ENCODE peak calls at places on chromosomes 7 and 10, in seven cellular contexts. F is SK-N-SH, Q is mammary epithelial cell, A is HepG2, X is HCT116, H is IMR-90, P is fibroblast of lung. Y is an unnamed sample.

GRCh38 chr7:150716368-150716767 is at the start of gene GIMAP1:
- DNase-seq in F (no peak), Q (no peak), A (no peak), X (no peak), H (no peak), P (no peak), Y (no peak)

GRCh38 chr10:75878586-75878985 is 447.2 kb downstream of the LRMDA start:
- DNase-seq in F (no peak), Q (no peak), A (no peak), X (no peak), H (no peak), P (no peak), Y (no peak)

GRCh38 chr10:99304857-99305220 is 24.3 kb upstream of the CNNM1 start:
- DNase-seq in F (no peak), Q (no peak), A (no peak), X (no peak), H (no peak), P (no peak), Y (no peak)

GRCh38 chr7:46253500-46253899 is 332.4 kb upstream of the IGFBP3 start:
- DNase-seq in F (no peak), Q (peak), A (no peak), X (no peak), H (no peak), P (peak), Y (no peak)

GRCh38 chr10:112159469-112159868 is 24.1 kb downstream of the GPAM start:
- DNase-seq in F (no peak), Q (no peak), A (no peak), X (no peak), H (no peak), P (no peak), Y (no peak)

GRCh38 chr7:130338233-130338632 is 6.4 kb upstream of the CPA5 start:
- DNase-seq in F (no peak), Q (no peak), A (no peak), X (no peak), H (no peak), P (no peak), Y (peak)

GRCh38 chr7:140639366-140640053 is 1.1 kb downstream of the DENND2A start:
- DNase-seq in F (peak), Q (no peak), A (no peak), X (no peak), H (peak), P (peak), Y (peak)

GRCh38 chr7:2092279-2092678 is 140.5 kb downstream of the MAD1L1 start:
- DNase-seq in F (no peak), Q (no peak), A (no peak), X (no peak), H (no peak), P (no peak), Y (no peak)

GRCh38 chr7:130149575-130150139 is 55.5 kb downstream of the TMEM209 start:
- DNase-seq in F (no peak), Q (no peak), A (no peak), X (no peak), H (no peak), P (no peak), Y (no peak)

GRCh38 chr7:24851791-24852190 is 94.5 kb upstream of the GSDME start:
- DNase-seq in F (no peak), Q (peak), A (peak), X (no peak), H (peak), P (peak), Y (no peak)

GRCh38 chr10:64215088-64215487 is 693.9 kb downstream of the REEP3 start:
- DNase-seq in F (no peak), Q (no peak), A (no peak), X (no peak), H (no peak), P (no peak), Y (no peak)

GRCh38 chr7:148110097-148110868 is 480.3 kb upstream of the C7orf33 start:
- DNase-seq in F (no peak), Q (no peak), A (peak), X (no peak), H (no peak), P (no peak), Y (no peak)

GRCh38 chr10:9792181-9792580 is 1225.5 kb upstream of the CELF2 start:
- DNase-seq in F (no peak), Q (no peak), A (no peak), X (no peak), H (peak), P (peak), Y (no peak)

GRCh38 chr10:61164458-61165160 is 220.6 kb upstream of the RHOBTB1 start:
- DNase-seq in F (no peak), Q (peak), A (peak), X (no peak), H (no peak), P (no peak), Y (no peak)

GRCh38 chr7:83849135-83849534 is 200.2 kb upstream of the SEMA3E start:
- DNase-seq in F (no peak), Q (no peak), A (no peak), X (no peak), H (no peak), P (peak), Y (no peak)

GRCh38 chr10:127906548-127907377 is at the start of gene PTPRE:
- DNase-seq in F (peak), Q (peak), A (no peak), X (peak), H (peak), P (peak), Y (peak)

GRCh38 chr10:642186-642890 is 47.1 kb downstream of the DIP2C start:
- DNase-seq in F (no peak), Q (no peak), A (no peak), X (no peak), H (no peak), P (no peak), Y (no peak)

GRCh38 chr7:54153462-54153861 is 388.7 kb upstream of the VSTM2A start:
- DNase-seq in F (no peak), Q (no peak), A (no peak), X (no peak), H (no peak), P (no peak), Y (no peak)

GRCh38 chr10:15462253-15462885 is 91.3 kb upstream of the FAM171A1 start:
- DNase-seq in F (no peak), Q (no peak), A (no peak), X (no peak), H (no peak), P (no peak), Y (no peak)

GRCh38 chr7:90816511-90817142 is 220.5 kb downstream of the CDK14 start:
- DNase-seq in F (peak), Q (peak), A (peak), X (peak), H (peak), P (peak), Y (no peak)

GRCh38 chr7:2431260-2431867 is 28.0 kb downstream of the CHST12 start:
- DNase-seq in F (peak), Q (no peak), A (peak), X (no peak), H (no peak), P (no peak), Y (peak)

GRCh38 chr10:97186911-97187310 is 1.2 kb upstream of the SLIT1 start:
- DNase-seq in F (no peak), Q (no peak), A (no peak), X (no peak), H (no peak), P (no peak), Y (no peak)

GRCh38 chr7:14833707-14834106 is 68.8 kb downstream of the DGKB start:
- DNase-seq in F (no peak), Q (no peak), A (no peak), X (no peak), H (no peak), P (peak), Y (peak)

GRCh38 chr10:94630017-94630688 is 53.4 kb upstream of the CYP2C18 start:
- DNase-seq in F (peak), Q (peak), A (peak), X (peak), H (peak), P (peak), Y (peak)

GRCh38 chr7:137325927-137326326 is 17.6 kb downstream of the PTN start:
- DNase-seq in F (no peak), Q (no peak), A (no peak), X (no peak), H (no peak), P (no peak), Y (no peak)

GRCh38 chr7:85030893-85031292 is 156.0 kb downstream of the SEMA3D start:
- DNase-seq in F (peak), Q (peak), A (peak), X (peak), H (peak), P (peak), Y (peak)

GRCh38 chr7:66185680-66186187 is 19.4 kb upstream of the TPST1 start:
- DNase-seq in F (no peak), Q (no peak), A (no peak), X (no peak), H (no peak), P (no peak), Y (no peak)

GRCh38 chr7:26633557-26633956 is 230.8 kb downstream of the SKAP2 start:
- DNase-seq in F (no peak), Q (no peak), A (no peak), X (no peak), H (no peak), P (no peak), Y (no peak)

GRCh38 chr10:94200148-94200846 is 162.4 kb downstream of the NOC3L start:
- DNase-seq in F (no peak), Q (no peak), A (no peak), X (no peak), H (no peak), P (no peak), Y (no peak)

GRCh38 chr10:51288511-51288910 is 214.2 kb downstream of the PRKG1 start:
- DNase-seq in F (no peak), Q (no peak), A (no peak), X (no peak), H (no peak), P (peak), Y (no peak)

GRCh38 chr7:44212018-44212417 is 11.2 kb downstream of the YKT6 start:
- DNase-seq in F (no peak), Q (no peak), A (no peak), X (no peak), H (no peak), P (no peak), Y (no peak)

DNA sequence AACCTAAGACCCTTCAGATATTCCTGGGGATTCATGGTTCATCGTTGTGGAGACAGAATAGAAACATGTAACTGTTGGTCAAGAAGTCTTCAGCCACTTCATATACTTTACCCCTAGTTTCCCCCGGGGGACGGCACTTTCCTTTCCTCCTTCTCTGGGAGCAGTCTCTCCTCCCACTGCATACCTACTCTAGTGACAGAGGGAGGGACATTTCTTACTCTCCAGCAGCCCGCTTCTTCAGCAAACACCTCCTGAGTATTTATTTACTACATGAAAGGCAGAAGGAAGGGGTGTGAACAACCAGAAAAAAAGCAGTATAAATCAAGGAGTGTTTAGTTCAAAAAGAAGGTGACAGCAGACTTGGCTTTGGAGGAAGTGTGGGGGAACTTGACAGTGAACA is 69.0 kb downstream of the LHFPL3 start:
- DNase-seq in F (no peak), Q (no peak), A (no peak), X (no peak), H (no peak), P (no peak), Y (no peak)
- H2AFZ ChIP-seq in F (no peak), Q (no peak), A (no peak), X (no peak), H (no peak), P (no peak), Y (peak)

GRCh38 chr10:103583871-103584215 is 90.3 kb downstream of the NEURL1 start:
- DNase-seq in F (no peak), Q (no peak), A (no peak), X (no peak), H (no peak), P (no peak), Y (no peak)
- H2AFZ ChIP-seq in F (no peak), Q (no peak), A (no peak), X (no peak), H (no peak), P (no peak), Y (peak)

DNA sequence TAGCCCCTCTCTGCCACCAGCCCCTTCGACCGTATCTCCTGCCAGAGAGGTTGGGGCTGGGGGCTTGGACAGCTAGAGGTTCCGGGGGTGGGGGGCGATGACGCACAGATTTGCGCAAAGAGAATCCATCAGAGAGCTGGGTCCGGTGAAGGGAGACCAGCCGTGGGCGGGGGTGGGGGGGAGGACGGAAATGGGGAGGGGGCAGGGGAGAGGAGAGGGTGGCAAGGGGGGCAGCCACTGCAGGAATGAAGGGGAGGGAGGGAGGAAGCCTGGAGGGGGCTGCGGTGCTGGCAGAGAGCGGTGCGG is 1.2 kb upstream of the VGF start:
- DNase-seq in F (peak), Q (no peak), A (no peak), X (no peak), H (no peak), P (no peak), Y (no peak)
- H2AFZ ChIP-seq in F (no peak), Q (no peak), A (no peak), X (no peak), H (peak), P (no peak), Y (no peak)

GRCh38 chr7:23244335-23244635 is 2.3 kb upstream of the GPNMB start:
- DNase-seq in F (no peak), Q (no peak), A (no peak), X (no peak), H (no peak), P (no peak), Y (no peak)

GRCh38 chr7:23249486-23249885 is 2.9 kb downstream of the GPNMB start:
- DNase-seq in F (no peak), Q (no peak), A (no peak), X (no peak), H (no peak), P (no peak), Y (no peak)

GRCh38 chr7:23246540-23246939 is at the start of gene GPNMB:
- DNase-seq in F (peak), Q (peak), A (no peak), X (no peak), H (peak), P (peak), Y (peak)

GRCh38 chr7:23247602-23248335 is 1.2 kb downstream of the GPNMB start:
- DNase-seq in F (no peak), Q (no peak), A (no peak), X (no peak), H (no peak), P (no peak), Y (peak)

GRCh38 chr7:23247101-23247601 is 576 bp downstream of the GPNMB start:
- DNase-seq in F (no peak), Q (no peak), A (no peak), X (no peak), H (no peak), P (no peak), Y (peak)
- H2AFZ ChIP-seq in F (peak), Q (peak), A (no peak), X (no peak), H (peak), P (no peak), Y (peak)

Y was measured in GM23338.